ENCODE peak calls at places on chromosomes 4 and X, in seven cellular contexts. One of them, this sample, is unnamed.

GRCh38 chr4:93828332-93828829 is at the start of gene ATOH1:
- DNase-seq in activated naive CD4-positive, alpha-beta T cell treated with anti-CD3 and anti-CD28 coated beads, Interleukin-2, amount 10 ng/mL, durations not matched to agents 7 days and 5 days: no peak
- DNase-seq in CD8-positive, alpha-beta T cell: no peak
- DNase-seq in GOT3: no peak
- DNase-seq in sciatic nerve: peak
- DNase-seq in uterus: no peak
- DNase-seq in hepatocyte: peak
- DNase-seq in this sample: peak

GRCh38 chr4:6962211-6963041 is 52.8 kb downstream of the TBC1D14 start:
- DNase-seq in sciatic nerve: no peak
- DNase-seq in uterus: no peak
- DNase-seq in activated naive CD4-positive, alpha-beta T cell treated with anti-CD3 and anti-CD28 coated beads, Interleukin-2, amount 10 ng/mL, durations not matched to agents 7 days and 5 days: no peak
- DNase-seq in hepatocyte: no peak
- DNase-seq in CD8-positive, alpha-beta T cell: no peak
- DNase-seq in GOT3: no peak
- DNase-seq in this sample: no peak

GRCh38 chr4:67939195-67939594 is 24.1 kb downstream of the TMPRSS11A start:
- DNase-seq in GOT3: no peak
- DNase-seq in CD8-positive, alpha-beta T cell: no peak
- DNase-seq in sciatic nerve: no peak
- DNase-seq in uterus: no peak
- DNase-seq in hepatocyte: no peak
- DNase-seq in activated naive CD4-positive, alpha-beta T cell treated with anti-CD3 and anti-CD28 coated beads, Interleukin-2, amount 10 ng/mL, durations not matched to agents 7 days and 5 days: no peak
- DNase-seq in this sample: no peak

GRCh38 chr4:134627386-134627785 is 425.8 kb upstream of the PABPC4L start:
- DNase-seq in hepatocyte: peak
- DNase-seq in GOT3: no peak
- DNase-seq in uterus: no peak
- DNase-seq in sciatic nerve: no peak
- DNase-seq in activated naive CD4-positive, alpha-beta T cell treated with anti-CD3 and anti-CD28 coated beads, Interleukin-2, amount 10 ng/mL, durations not matched to agents 7 days and 5 days: no peak
- DNase-seq in CD8-positive, alpha-beta T cell: no peak
- DNase-seq in this sample: no peak

GRCh38 chrX:124212622-124213021 is 119.8 kb upstream of the TEX13D start:
- DNase-seq in CD8-positive, alpha-beta T cell: no peak
- DNase-seq in activated naive CD4-positive, alpha-beta T cell treated with anti-CD3 and anti-CD28 coated beads, Interleukin-2, amount 10 ng/mL, durations not matched to agents 7 days and 5 days: peak
- DNase-seq in hepatocyte: no peak
- DNase-seq in uterus: no peak
- DNase-seq in GOT3: no peak
- DNase-seq in sciatic nerve: no peak
- DNase-seq in this sample: no peak

GRCh38 chr4:109014593-109015412 is 251.9 kb upstream of the ETNPPL start:
- DNase-seq in GOT3: no peak
- DNase-seq in uterus: no peak
- DNase-seq in CD8-positive, alpha-beta T cell: no peak
- DNase-seq in hepatocyte: no peak
- DNase-seq in sciatic nerve: no peak
- DNase-seq in activated naive CD4-positive, alpha-beta T cell treated with anti-CD3 and anti-CD28 coated beads, Interleukin-2, amount 10 ng/mL, durations not matched to agents 7 days and 5 days: no peak
- DNase-seq in this sample: no peak

GRCh38 chr4:159495515-159496236 is 392.8 kb downstream of the RAPGEF2 start:
- DNase-seq in hepatocyte: no peak
- DNase-seq in sciatic nerve: no peak
- DNase-seq in GOT3: no peak
- DNase-seq in uterus: no peak
- DNase-seq in activated naive CD4-positive, alpha-beta T cell treated with anti-CD3 and anti-CD28 coated beads, Interleukin-2, amount 10 ng/mL, durations not matched to agents 7 days and 5 days: no peak
- DNase-seq in CD8-positive, alpha-beta T cell: no peak
- DNase-seq in this sample: no peak

GRCh38 chr4:113256946-113257345 is 207.5 kb downstream of the ANK2 start:
- DNase-seq in CD8-positive, alpha-beta T cell: no peak
- DNase-seq in hepatocyte: no peak
- DNase-seq in uterus: no peak
- DNase-seq in sciatic nerve: no peak
- DNase-seq in activated naive CD4-positive, alpha-beta T cell treated with anti-CD3 and anti-CD28 coated beads, Interleukin-2, amount 10 ng/mL, durations not matched to agents 7 days and 5 days: no peak
- DNase-seq in GOT3: no peak
- DNase-seq in this sample: no peak

GRCh38 chrX:30831082-30831481 is 58.0 kb downstream of the TAB3 start:
- DNase-seq in GOT3: no peak
- DNase-seq in hepatocyte: no peak
- DNase-seq in sciatic nerve: no peak
- DNase-seq in uterus: no peak
- DNase-seq in activated naive CD4-positive, alpha-beta T cell treated with anti-CD3 and anti-CD28 coated beads, Interleukin-2, amount 10 ng/mL, durations not matched to agents 7 days and 5 days: peak
- DNase-seq in CD8-positive, alpha-beta T cell: no peak
- DNase-seq in this sample: no peak

GRCh38 chrX:47817421-47817820 is 19.3 kb upstream of the ZNF81 start:
- DNase-seq in sciatic nerve: no peak
- DNase-seq in hepatocyte: no peak
- DNase-seq in activated naive CD4-positive, alpha-beta T cell treated with anti-CD3 and anti-CD28 coated beads, Interleukin-2, amount 10 ng/mL, durations not matched to agents 7 days and 5 days: no peak
- DNase-seq in uterus: no peak
- DNase-seq in CD8-positive, alpha-beta T cell: no peak
- DNase-seq in GOT3: no peak
- DNase-seq in this sample: no peak

GRCh38 chrX:68511255-68511654 is 12.4 kb downstream of the YIPF6 start:
- DNase-seq in activated naive CD4-positive, alpha-beta T cell treated with anti-CD3 and anti-CD28 coated beads, Interleukin-2, amount 10 ng/mL, durations not matched to agents 7 days and 5 days: peak
- DNase-seq in uterus: peak
- DNase-seq in sciatic nerve: no peak
- DNase-seq in CD8-positive, alpha-beta T cell: no peak
- DNase-seq in GOT3: no peak
- DNase-seq in hepatocyte: peak
- DNase-seq in this sample: peak

GRCh38 chrX:120517936-120518335 is 42.8 kb downstream of the CUL4B start:
- DNase-seq in uterus: no peak
- DNase-seq in GOT3: no peak
- DNase-seq in CD8-positive, alpha-beta T cell: no peak
- DNase-seq in sciatic nerve: no peak
- DNase-seq in activated naive CD4-positive, alpha-beta T cell treated with anti-CD3 and anti-CD28 coated beads, Interleukin-2, amount 10 ng/mL, durations not matched to agents 7 days and 5 days: no peak
- DNase-seq in hepatocyte: no peak
- DNase-seq in this sample: peak

GRCh38 chr4:76485450-76485849 is 50.4 kb downstream of the SHROOM3 start:
- DNase-seq in sciatic nerve: no peak
- DNase-seq in hepatocyte: peak
- DNase-seq in CD8-positive, alpha-beta T cell: no peak
- DNase-seq in GOT3: no peak
- DNase-seq in activated naive CD4-positive, alpha-beta T cell treated with anti-CD3 and anti-CD28 coated beads, Interleukin-2, amount 10 ng/mL, durations not matched to agents 7 days and 5 days: no peak
- DNase-seq in uterus: no peak
- DNase-seq in this sample: no peak

GRCh38 chrX:115452256-115452655 is 108.7 kb upstream of the PLS3 start:
- DNase-seq in sciatic nerve: no peak
- DNase-seq in GOT3: no peak
- DNase-seq in hepatocyte: no peak
- DNase-seq in CD8-positive, alpha-beta T cell: no peak
- DNase-seq in activated naive CD4-positive, alpha-beta T cell treated with anti-CD3 and anti-CD28 coated beads, Interleukin-2, amount 10 ng/mL, durations not matched to agents 7 days and 5 days: no peak
- DNase-seq in uterus: no peak
- DNase-seq in this sample: no peak

GRCh38 chrX:39470588-39471155 is 627.1 kb downstream of the BCOR start:
- DNase-seq in GOT3: no peak
- DNase-seq in sciatic nerve: no peak
- DNase-seq in uterus: peak
- DNase-seq in hepatocyte: peak
- DNase-seq in CD8-positive, alpha-beta T cell: no peak
- DNase-seq in activated naive CD4-positive, alpha-beta T cell treated with anti-CD3 and anti-CD28 coated beads, Interleukin-2, amount 10 ng/mL, durations not matched to agents 7 days and 5 days: no peak
- DNase-seq in this sample: no peak

GRCh38 chr4:173214661-173215060 is 46.0 kb downstream of the GALNT7 start:
- DNase-seq in CD8-positive, alpha-beta T cell: no peak
- DNase-seq in activated naive CD4-positive, alpha-beta T cell treated with anti-CD3 and anti-CD28 coated beads, Interleukin-2, amount 10 ng/mL, durations not matched to agents 7 days and 5 days: no peak
- DNase-seq in GOT3: no peak
- DNase-seq in uterus: no peak
- DNase-seq in sciatic nerve: no peak
- DNase-seq in hepatocyte: no peak
- DNase-seq in this sample: peak

This sample was measured in Daoy.